ENCODE peak calls at places on chromosome X, in five cellular contexts. One of them, this sample, is unnamed.

GRCh38 chrX:155022587-155022986 is at the start of gene F8:
- DNase-seq in H1: no peak
- DNase-seq in GM12878: no peak
- DNase-seq in K562: peak; percentile 33
- DNase-seq in HepG2: no peak
- DNase-seq in this sample: no peak

GRCh38 chrX:130176354-130176776 is 4.6 kb downstream of the RAB33A start:
- DNase-seq in H1: no peak
- DNase-seq in GM12878: peak; percentile 63
- DNase-seq in K562: no peak
- DNase-seq in HepG2: no peak
- DNase-seq in this sample: no peak

GRCh38 chrX:133652185-133652584 is 236.9 kb upstream of the GPC4 start:
- DNase-seq in H1: no peak
- DNase-seq in GM12878: no peak
- DNase-seq in K562: no peak
- DNase-seq in HepG2: no peak
- DNase-seq in this sample: no peak

GRCh38 chrX:13694359-13694758 is 5.4 kb downstream of the RAB9A start:
- DNase-seq in H1: no peak
- DNase-seq in GM12878: no peak
- DNase-seq in K562: no peak
- DNase-seq in HepG2: no peak
- DNase-seq in this sample: no peak

GRCh38 chrX:72021975-72022374 is 109.7 kb downstream of the RTL5 start:
- DNase-seq in H1: peak; percentile 56
- DNase-seq in GM12878: no peak
- DNase-seq in K562: peak; percentile 11
- DNase-seq in HepG2: no peak
- DNase-seq in this sample: no peak

GRCh38 chrX:112670964-112671363 is 8.8 kb downstream of the LHFPL1 start:
- DNase-seq in H1: no peak
- DNase-seq in GM12878: no peak
- DNase-seq in K562: no peak
- DNase-seq in HepG2: no peak
- DNase-seq in this sample: no peak

GRCh38 chrX:141814213-141814857 is 23.8 kb upstream of the MAGEC3 start:
- DNase-seq in H1: no peak
- DNase-seq in GM12878: no peak
- DNase-seq in K562: no peak
- DNase-seq in HepG2: no peak
- DNase-seq in this sample: no peak

GRCh38 chrX:106917830-106918500 is 2.2 kb upstream of the CLDN2 start:
- DNase-seq in H1: no peak
- DNase-seq in GM12878: no peak
- DNase-seq in K562: no peak
- DNase-seq in HepG2: no peak
- DNase-seq in this sample: peak; percentile 88

GRCh38 chrX:155048997-155049619 is 21.8 kb downstream of the CMC4 start:
- DNase-seq in H1: peak; percentile 68
- DNase-seq in GM12878: no peak
- DNase-seq in K562: peak; percentile 58
- DNase-seq in HepG2: peak; percentile 35
- DNase-seq in this sample: no peak

GRCh38 chrX:49271341-49271740 is 1.7 kb downstream of the PPP1R3F start:
- DNase-seq in H1: no peak
- DNase-seq in GM12878: no peak
- DNase-seq in K562: no peak
- DNase-seq in HepG2: no peak
- DNase-seq in this sample: no peak

GRCh38 chrX:43474321-43474720 is 181.8 kb upstream of the MAOA start:
- DNase-seq in H1: no peak
- DNase-seq in GM12878: no peak
- DNase-seq in K562: no peak
- DNase-seq in HepG2: no peak
- DNase-seq in this sample: peak; percentile 24
- TF ChIP-seq SRF in H1: no peak
- TF ChIP-seq SRF in GM12878: no peak
- TF ChIP-seq SRF in K562: no peak
- TF ChIP-seq SRF in HepG2: no peak
- TF ChIP-seq SRF in this sample: no peak

DNA sequence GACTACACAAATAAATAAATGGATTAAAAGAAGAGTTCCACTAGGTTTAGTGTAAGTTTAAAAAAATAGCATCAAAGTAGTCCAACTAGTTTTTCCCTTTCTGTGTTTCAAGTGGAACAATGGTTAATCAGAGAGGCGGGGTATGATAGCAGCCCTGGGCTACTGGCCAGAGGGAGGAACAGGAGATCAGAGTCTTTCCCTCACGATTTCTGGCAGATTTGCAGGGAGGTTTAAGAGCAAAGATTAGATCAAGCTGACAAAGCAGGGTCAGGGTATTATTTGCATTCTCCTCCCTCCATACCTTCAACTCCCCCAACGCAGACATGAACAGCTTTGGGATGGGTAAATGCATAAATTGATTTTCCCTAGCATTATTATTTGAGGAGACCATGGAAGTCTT is 277.6 kb upstream of the DIAPH2 start:
- DNase-seq in H1: no peak
- DNase-seq in GM12878: no peak
- DNase-seq in K562: no peak
- DNase-seq in HepG2: peak; percentile 45
- DNase-seq in this sample: no peak
- TF ChIP-seq SRF in H1: no peak
- TF ChIP-seq SRF in GM12878: no peak
- TF ChIP-seq SRF in K562: no peak
- TF ChIP-seq SRF in HepG2: no peak
- TF ChIP-seq SRF in this sample: no peak

GRCh38 chrX:128884430-128884829 is 638.9 kb downstream of the SMARCA1 start:
- DNase-seq in H1: no peak
- DNase-seq in GM12878: no peak
- DNase-seq in K562: no peak
- DNase-seq in HepG2: no peak
- DNase-seq in this sample: no peak
- TF ChIP-seq SRF in H1: no peak
- TF ChIP-seq SRF in GM12878: no peak
- TF ChIP-seq SRF in K562: no peak
- TF ChIP-seq SRF in HepG2: no peak
- TF ChIP-seq SRF in this sample: no peak

DNA sequence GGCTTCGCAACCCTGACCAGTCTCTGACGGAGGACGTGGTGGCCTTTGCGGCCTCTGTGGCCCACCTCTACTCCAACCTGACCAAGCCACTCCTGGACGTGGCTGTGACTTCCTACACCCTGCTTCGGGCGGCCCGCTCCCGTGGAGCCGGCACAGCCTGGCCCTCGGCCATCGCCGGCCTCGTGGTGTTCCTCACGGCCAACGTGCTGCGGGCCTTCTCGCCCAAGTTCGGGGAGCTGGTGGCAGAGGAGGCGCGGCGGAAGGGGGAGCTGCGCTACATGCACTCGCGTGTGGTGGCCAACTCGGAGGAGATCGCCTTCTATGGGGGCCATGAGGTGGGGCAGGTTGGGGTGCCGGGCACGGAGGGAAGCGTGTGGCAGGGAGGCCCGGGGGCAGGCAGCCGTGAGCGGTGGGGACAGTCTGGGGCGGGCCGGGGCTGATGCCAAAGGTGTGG is 1.2 kb downstream of the ABCD1 start:
- DNase-seq in H1: no peak
- DNase-seq in GM12878: no peak
- DNase-seq in K562: no peak
- DNase-seq in HepG2: no peak
- DNase-seq in this sample: no peak
- TF ChIP-seq SRF in H1: no peak
- TF ChIP-seq SRF in GM12878: no peak
- TF ChIP-seq SRF in K562: no peak
- TF ChIP-seq SRF in HepG2: no peak
- TF ChIP-seq SRF in this sample: no peak

DNA sequence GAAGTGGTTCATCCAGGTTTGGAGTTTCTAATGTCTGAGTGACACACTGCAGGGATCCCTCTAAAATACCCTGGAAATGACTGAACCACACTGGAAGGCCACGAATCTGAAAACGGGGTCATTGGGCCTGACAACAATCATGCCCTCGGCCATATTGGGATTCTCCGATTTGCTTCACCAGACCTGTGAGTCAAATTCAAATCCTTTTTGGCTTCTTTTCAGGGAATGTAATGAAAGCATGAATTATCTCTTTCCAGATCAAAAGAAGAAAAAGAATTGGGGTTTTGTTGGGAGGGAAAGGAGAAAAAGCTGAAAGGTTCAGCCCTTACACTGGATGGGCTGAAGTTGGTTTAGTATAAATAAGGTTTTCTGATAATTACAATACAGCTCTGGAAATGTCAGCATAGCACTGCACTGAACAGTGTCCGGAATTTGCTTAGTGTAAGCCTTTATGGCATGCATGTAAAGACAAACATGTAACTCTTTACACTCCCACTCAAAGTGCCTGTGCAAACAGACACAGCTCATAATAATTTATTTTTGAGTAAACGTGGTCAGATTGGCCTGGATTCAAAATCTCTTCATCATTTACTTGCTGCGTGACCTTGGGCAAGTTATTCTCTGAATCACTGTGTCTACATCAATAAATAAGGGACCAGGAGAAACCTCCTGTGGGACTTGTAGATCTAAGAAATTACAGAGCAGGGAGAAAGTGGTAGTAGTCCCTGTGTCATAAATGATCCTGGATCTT is 21.4 kb downstream of the CT47C1 start:
- DNase-seq in H1: no peak
- DNase-seq in GM12878: no peak
- DNase-seq in K562: no peak
- DNase-seq in HepG2: peak; percentile 3
- DNase-seq in this sample: no peak
- TF ChIP-seq SRF in H1: no peak
- TF ChIP-seq SRF in GM12878: no peak
- TF ChIP-seq SRF in K562: no peak
- TF ChIP-seq SRF in HepG2: no peak
- TF ChIP-seq SRF in this sample: no peak

GRCh38 chrX:119501511-119502148 is 33.4 kb downstream of the SLC25A5 start:
- DNase-seq in H1: no peak
- DNase-seq in GM12878: no peak
- DNase-seq in K562: no peak
- DNase-seq in HepG2: no peak
- DNase-seq in this sample: no peak

GRCh38 chrX:119505945-119506344 is 37.7 kb downstream of the SLC25A5 start:
- DNase-seq in H1: no peak
- DNase-seq in GM12878: no peak
- DNase-seq in K562: no peak
- DNase-seq in HepG2: peak; percentile 90
- DNase-seq in this sample: no peak

GRCh38 chrX:119503484-119503861 is 35.2 kb downstream of the SLC25A5 start:
- DNase-seq in H1: no peak
- DNase-seq in GM12878: no peak
- DNase-seq in K562: no peak
- DNase-seq in HepG2: peak; percentile 22
- DNase-seq in this sample: no peak

GRCh38 chrX:119500061-119500800 is 32.0 kb downstream of the SLC25A5 start:
- DNase-seq in H1: no peak
- DNase-seq in GM12878: no peak
- DNase-seq in K562: no peak
- DNase-seq in HepG2: no peak
- DNase-seq in this sample: no peak

DNA sequence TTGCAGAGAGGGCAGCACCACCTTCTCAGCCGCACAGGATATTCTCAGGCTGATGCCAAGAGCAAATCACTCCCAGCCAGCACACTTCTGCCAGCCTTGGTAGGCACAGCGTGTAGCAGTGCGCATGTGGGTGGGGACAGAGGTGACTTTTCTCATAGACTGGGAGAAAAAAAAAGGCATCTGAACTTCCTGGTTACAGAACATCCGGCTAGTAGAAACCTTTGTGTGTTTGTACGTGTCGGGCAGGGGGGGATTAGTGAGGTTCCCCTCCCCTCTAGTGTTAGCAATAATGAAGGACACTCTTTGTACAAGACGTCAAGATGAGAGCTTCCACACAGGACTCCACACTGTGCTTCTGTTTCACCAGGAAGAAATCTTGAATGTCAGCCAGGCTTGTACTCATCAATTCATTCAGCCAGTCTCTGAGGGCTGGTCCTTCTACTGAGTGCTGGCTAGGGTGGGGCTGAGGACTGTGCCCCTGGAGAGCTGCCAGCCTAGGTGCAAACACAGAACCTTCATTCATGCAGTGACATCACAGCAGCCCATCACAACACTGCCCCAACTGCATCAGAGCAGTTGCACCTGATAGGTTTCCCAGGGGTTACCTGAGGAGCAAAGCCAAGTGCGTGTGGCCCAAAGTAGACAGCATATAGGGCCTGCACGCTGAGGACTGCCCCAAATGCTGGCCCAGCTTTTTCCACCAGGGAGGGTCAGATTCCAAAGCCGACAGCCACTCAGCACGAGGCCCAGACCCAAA is 34.7 kb downstream of the SLC25A5 start:
- DNase-seq in H1: no peak
- DNase-seq in GM12878: no peak
- DNase-seq in K562: no peak
- DNase-seq in HepG2: peak; percentile 65
- DNase-seq in this sample: no peak
- TF ChIP-seq SRF in H1: no peak
- TF ChIP-seq SRF in GM12878: no peak
- TF ChIP-seq SRF in K562: no peak
- TF ChIP-seq SRF in HepG2: no peak
- TF ChIP-seq SRF in this sample: no peak